ENCODE peak calls at places on chromosomes 12 and 14, in ten cellular contexts. Q, C, L, A, E, M, P, G, X and B are unnamed samples.

GRCh38 chr12:109757671-109758265 is 44.1 kb downstream of the FAM222A start:
- DNase-seq in Q (no peak), X (no peak), C (no peak), A (no peak), M (peak), E (no peak), G (no peak), L (no peak), P (no peak), B (peak)

GRCh38 chr14:65134651-65135579 is 32.6 kb upstream of the MAX start:
- DNase-seq in A (no peak), Q (peak), L (no peak), G (no peak), M (no peak), P (no peak), E (no peak), C (no peak), X (no peak), B (no peak)

GRCh38 chr14:51828017-51828797 is 32.2 kb upstream of the GNG2 start:
- DNase-seq in M (peak), C (no peak), G (no peak), A (no peak), L (peak), P (no peak), X (peak), Q (no peak), E (no peak), B (peak)

GRCh38 chr12:129404556-129404955 is 499.3 kb downstream of the TMEM132D start:
- DNase-seq in P (no peak), A (no peak), Q (no peak), M (no peak), X (no peak), E (no peak), C (no peak), G (no peak), L (no peak), B (no peak)

GRCh38 chr12:121224591-121224990 is 14.7 kb downstream of the P2RX4 start:
- DNase-seq in C (peak), M (peak), E (no peak), P (no peak), A (no peak), X (no peak), G (no peak), Q (peak), L (no peak), B (no peak)

GRCh38 chr12:122395319-122395718 is 27.1 kb downstream of the CLIP1 start:
- DNase-seq in C (no peak), E (no peak), P (no peak), Q (no peak), M (no peak), X (peak), G (peak), A (no peak), L (peak), B (no peak)

GRCh38 chr14:52998376-52999010 is 47.6 kb upstream of the FERMT2 start:
- DNase-seq in Q (no peak), C (peak), A (no peak), E (no peak), M (no peak), P (no peak), L (no peak), G (no peak), X (peak), B (no peak)

GRCh38 chr14:71290960-71291466 is 383.8 kb downstream of the PCNX1 start:
- DNase-seq in A (no peak), G (peak), Q (no peak), M (peak), X (peak), P (no peak), E (no peak), C (no peak), L (peak), B (peak)

GRCh38 chr14:36194645-36195044 is 18.1 kb upstream of the PTCSC3 start:
- DNase-seq in E (no peak), M (no peak), C (no peak), Q (no peak), L (no peak), G (no peak), A (no peak), X (no peak), P (no peak), B (no peak)

GRCh38 chr12:96425321-96425720 is 25.1 kb upstream of the CDK17 start:
- DNase-seq in C (no peak), L (peak), P (no peak), M (peak), Q (no peak), E (no peak), X (peak), A (no peak), G (no peak), B (no peak)

GRCh38 chr12:113881588-113881987 is 84.5 kb downstream of the RBM19 start:
- DNase-seq in L (no peak), G (no peak), Q (no peak), P (no peak), X (no peak), A (no peak), C (no peak), M (no peak), E (no peak), B (no peak)

GRCh38 chr12:93776581-93777018 is 99.4 kb downstream of the CRADD start:
- DNase-seq in M (no peak), P (no peak), X (peak), L (no peak), A (no peak), E (no peak), C (no peak), Q (no peak), G (peak), B (no peak)

GRCh38 chr12:69840727-69841126 is 15.7 kb downstream of the MYRFL start:
- DNase-seq in X (no peak), Q (no peak), E (no peak), M (no peak), L (no peak), P (no peak), G (no peak), A (no peak), C (no peak), B (peak)

GRCh38 chr14:50594577-50595316 is 34.8 kb downstream of the ATL1 start:
- DNase-seq in X (no peak), P (no peak), E (no peak), L (no peak), M (no peak), A (no peak), C (no peak), G (no peak), Q (no peak), B (no peak)

GRCh38 chr14:68235011-68235410 is 415.4 kb downstream of the RAD51B start:
- DNase-seq in E (no peak), G (no peak), A (no peak), X (peak), Q (no peak), P (no peak), M (no peak), L (no peak), C (no peak), B (no peak)

GRCh38 chr12:30700216-30700900 is 4.7 kb upstream of the IPO8 start:
- DNase-seq in C (no peak), G (peak), A (no peak), L (no peak), E (no peak), X (no peak), M (no peak), P (no peak), Q (no peak), B (no peak)